ENCODE peak calls at places on chromosomes 4 and X, in ten cellular contexts. N is M059J, I is mesothelial cell of epicardium, P is hypothalamus, H is globus pallidus, Y is HEK293T, X is endothelial cell, S is HFFc6, K is progenitor cell of endocrine pancreas, F is GM20000. J is an unnamed sample.

GRCh38 chrX:9533611-9534010 is 68.8 kb downstream of the TBL1X start:
- DNase-seq in X (no peak), N (no peak), S (no peak), K (no peak), H (no peak), I (no peak), Y (no peak), P (no peak), F (no peak), J (no peak)

GRCh38 chr4:153822316-153822715 is 33.4 kb upstream of the SFRP2 start:
- DNase-seq in H (no peak), Y (no peak), P (no peak), N (peak), I (no peak), F (no peak), K (no peak), X (no peak), S (no peak), J (no peak)

GRCh38 chr4:28427306-28428085 is 1566.9 kb downstream of the STIM2 start:
- DNase-seq in P (no peak), N (peak), Y (no peak), S (no peak), K (no peak), X (no peak), H (no peak), I (no peak), F (no peak), J (no peak)

GRCh38 chrX:25599061-25599460 is 539.1 kb upstream of the MAGEB18 start:
- DNase-seq in F (no peak), K (no peak), H (no peak), N (no peak), S (no peak), P (no peak), Y (no peak), I (no peak), X (no peak), J (no peak)

GRCh38 chr4:99201687-99202086 is 17.4 kb downstream of the ADH6 start:
- DNase-seq in H (no peak), P (no peak), F (no peak), K (no peak), Y (no peak), N (no peak), S (no peak), I (no peak), X (no peak), J (no peak)

GRCh38 chr4:101355767-101356702 is 8.7 kb upstream of the PPP3CA start:
- DNase-seq in Y (no peak), K (no peak), H (no peak), P (no peak), F (no peak), N (peak), S (peak), X (no peak), I (no peak), J (no peak)

GRCh38 chrX:45077748-45078424 is 122.8 kb downstream of the DIPK2B start:
- DNase-seq in Y (no peak), X (no peak), P (no peak), F (no peak), N (no peak), H (no peak), I (no peak), S (no peak), K (no peak), J (no peak)

GRCh38 chr4:1113311-1114009 is at the start of gene RNF212:
- DNase-seq in N (peak), P (no peak), K (no peak), I (peak), S (no peak), Y (no peak), H (no peak), X (peak), F (no peak), J (no peak)

GRCh38 chr4:143420227-143420626 is 83.6 kb downstream of the GAB1 start:
- DNase-seq in K (no peak), F (no peak), X (no peak), H (no peak), I (no peak), P (no peak), N (peak), S (no peak), Y (no peak), J (no peak)

GRCh38 chr4:181525641-181526040 is 717.6 kb upstream of the TENM3 start:
- DNase-seq in I (no peak), P (no peak), X (no peak), H (peak), F (no peak), S (no peak), N (peak), Y (no peak), K (no peak), J (no peak)

GRCh38 chrX:21940356-21940829 is at the start of gene SMS:
- DNase-seq in P (peak), S (peak), H (peak), I (peak), K (peak), X (peak), N (peak), Y (peak), F (peak), J (no peak)

GRCh38 chrX:137234651-137235402 is 201.0 kb upstream of the GPR101 start:
- DNase-seq in K (no peak), X (no peak), H (no peak), I (no peak), N (no peak), Y (no peak), P (no peak), S (no peak), F (no peak), J (no peak)

GRCh38 chrX:138847930-138848329 is 136.4 kb upstream of the FGF13 start:
- DNase-seq in F (no peak), P (no peak), S (no peak), X (no peak), I (no peak), K (no peak), N (peak), Y (no peak), H (no peak), J (no peak)

GRCh38 chr4:26522478-26522877 is 32.2 kb upstream of the CCKAR start:
- DNase-seq in Y (no peak), I (no peak), S (peak), H (no peak), P (no peak), N (peak), F (no peak), X (no peak), K (no peak), J (no peak)

GRCh38 chr4:52959545-52959944 is 97.4 kb downstream of the RASL11B start:
- DNase-seq in N (no peak), Y (no peak), H (no peak), F (no peak), S (peak), X (no peak), K (no peak), I (no peak), P (no peak), J (no peak)

GRCh38 chr4:168782439-168782838 is 227.6 kb downstream of the CBR4 start:
- DNase-seq in H (no peak), Y (no peak), P (no peak), X (no peak), N (no peak), F (no peak), S (no peak), I (no peak), K (no peak), J (no peak)

GRCh38 chrX:20265726-20266681 is 705 bp downstream of the RPS6KA3 start:
- DNase-seq in I (peak), N (peak), H (no peak), K (peak), S (peak), P (no peak), F (peak), X (peak), Y (peak), J (no peak)

GRCh38 chr4:25113915-25114904 is 46.0 kb downstream of the SEPSECS start:
- DNase-seq in X (no peak), F (no peak), S (peak), K (no peak), P (no peak), N (peak), I (no peak), H (peak), Y (no peak), J (no peak)

GRCh38 chr4:95548738-95549245 is at the start of gene UNC5C:
- DNase-seq in P (peak), I (peak), S (no peak), X (peak), N (peak), H (no peak), K (peak), Y (peak), F (no peak), J (no peak)

GRCh38 chrX:17587352-17587751 is 149.9 kb upstream of the SCML1 start:
- DNase-seq in F (no peak), H (no peak), K (no peak), Y (no peak), I (no peak), S (no peak), N (no peak), P (no peak), X (no peak), J (no peak)

GRCh38 chr4:125191252-125191651 is 123.5 kb upstream of the FAT4 start:
- DNase-seq in S (peak), I (no peak), X (no peak), F (no peak), Y (no peak), N (peak), K (no peak), H (no peak), P (no peak), J (no peak)

GRCh38 chr4:3062466-3062865 is 11.9 kb downstream of the HTT-AS start:
- DNase-seq in K (no peak), H (no peak), S (peak), X (no peak), I (no peak), Y (no peak), P (no peak), N (peak), F (no peak), J (no peak)

GRCh38 chr4:155889036-155889793 is 14.3 kb upstream of the TDO2 start:
- DNase-seq in Y (no peak), K (no peak), H (no peak), F (no peak), I (no peak), P (no peak), N (peak), S (peak), X (no peak), J (no peak)

GRCh38 chr4:105343523-105343931 is 130.3 kb downstream of the PPA2 start:
- DNase-seq in H (no peak), F (no peak), N (no peak), K (no peak), S (no peak), X (no peak), I (no peak), Y (peak), P (no peak), J (no peak)

GRCh38 chrX:97123001-97123400 is 239.3 kb downstream of the RPA4 start:
- DNase-seq in H (no peak), F (no peak), K (no peak), I (no peak), Y (no peak), N (no peak), X (no peak), S (no peak), P (no peak), J (no peak)

GRCh38 chr4:181752516-181752915 is 490.7 kb upstream of the TENM3 start:
- DNase-seq in P (no peak), H (no peak), X (no peak), I (no peak), S (no peak), K (no peak), Y (no peak), F (no peak), N (peak), J (no peak)

GRCh38 chr4:148151797-148152196 is 290.4 kb downstream of the NR3C2 start:
- DNase-seq in K (no peak), H (no peak), X (no peak), I (no peak), N (no peak), Y (no peak), P (no peak), S (no peak), F (no peak), J (no peak)

GRCh38 chrX:134572816-134573682 is 85.2 kb downstream of the PLAC1 start:
- DNase-seq in P (no peak), Y (no peak), K (no peak), F (no peak), I (no peak), H (no peak), X (no peak), N (peak), S (peak), J (no peak)

GRCh38 chrX:100931218-100931924 is 2.7 kb upstream of the XKRX start:
- DNase-seq in K (no peak), I (no peak), F (peak), H (no peak), S (no peak), P (no peak), X (no peak), Y (no peak), N (no peak), J (no peak)

GRCh38 chrX:41164469-41164868 is 79.2 kb downstream of the USP9X start:
- DNase-seq in I (no peak), H (no peak), S (no peak), F (no peak), X (no peak), K (no peak), N (no peak), P (no peak), Y (no peak), J (no peak)

GRCh38 chrX:18995216-18995615 is 11.3 kb upstream of the PHKA2 start:
- DNase-seq in K (no peak), I (no peak), F (no peak), Y (no peak), H (no peak), N (peak), X (no peak), S (peak), P (no peak), J (no peak)

GRCh38 chr4:56909083-56909981 is 1.6 kb downstream of the REST start:
- DNase-seq in I (peak), H (peak), Y (peak), F (peak), P (peak), S (peak), N (peak), X (peak), K (no peak), J (no peak)

GRCh38 chr4:185134176-185134869 is 8.7 kb upstream of the SLC25A4 start:
- DNase-seq in X (no peak), K (no peak), Y (peak), F (peak), H (peak), I (no peak), P (no peak), N (peak), S (peak), J (no peak)

GRCh38 chr4:113511944-113512343 is 249.6 kb downstream of the CAMK2D start:
- DNase-seq in H (no peak), F (no peak), K (no peak), Y (no peak), I (no peak), X (no peak), N (no peak), S (no peak), P (no peak), J (no peak)

GRCh38 chr4:26729547-26729946 is 131.1 kb upstream of the STIM2 start:
- DNase-seq in P (no peak), F (no peak), N (no peak), K (no peak), I (no peak), S (no peak), X (no peak), Y (no peak), H (no peak), J (no peak)

GRCh38 chr4:41098093-41098492 is 116.2 kb downstream of the APBB2 start:
- DNase-seq in I (no peak), H (no peak), S (no peak), F (no peak), N (no peak), P (no peak), X (no peak), Y (no peak), K (no peak), J (no peak)

J was measured in stimulated activated CD4-positive, alpha-beta T cell treated with anti-CD3 and anti-CD28 coated beads, Interleukin-1b, Interleukin-23, amount 100 ng/mL, for 1 hour.